ENCODE peak calls at places on chromosomes 7 and 10, in seven cellular contexts. One of them, this sample, is unnamed.

GRCh38 chr7:129368389-129368986 is 65.7 kb upstream of the STRIP2 start:
- DNase-seq in body of pancreas: no peak
- DNase-seq in A549: no peak
- DNase-seq in testis: no peak
- DNase-seq in tibial artery: no peak
- DNase-seq in HepG2: no peak
- DNase-seq in upper lobe of left lung: no peak
- DNase-seq in this sample: no peak

GRCh38 chr7:70797109-70797514 is 334.8 kb upstream of the GALNT17 start:
- DNase-seq in body of pancreas: no peak
- DNase-seq in A549: no peak
- DNase-seq in testis: no peak
- DNase-seq in tibial artery: no peak
- DNase-seq in HepG2: no peak
- DNase-seq in upper lobe of left lung: no peak
- DNase-seq in this sample: no peak

GRCh38 chr10:30491204-30491603 is 57.2 kb downstream of the MAP3K8 start:
- DNase-seq in body of pancreas: peak; percentile 44
- DNase-seq in A549: no peak
- DNase-seq in testis: no peak
- DNase-seq in tibial artery: no peak
- DNase-seq in HepG2: no peak
- DNase-seq in upper lobe of left lung: no peak
- DNase-seq in this sample: no peak

GRCh38 chr7:24982917-24983316 is 2.9 kb upstream of the OSBPL3 start:
- DNase-seq in body of pancreas: no peak
- DNase-seq in A549: no peak
- DNase-seq in testis: no peak
- DNase-seq in tibial artery: no peak
- DNase-seq in HepG2: peak; percentile 35
- DNase-seq in upper lobe of left lung: no peak
- DNase-seq in this sample: no peak

GRCh38 chr7:27377988-27378387 is 135.4 kb downstream of the EVX1 start:
- DNase-seq in body of pancreas: no peak
- DNase-seq in A549: no peak
- DNase-seq in testis: no peak
- DNase-seq in tibial artery: no peak
- DNase-seq in HepG2: peak; percentile 3
- DNase-seq in upper lobe of left lung: no peak
- DNase-seq in this sample: no peak

GRCh38 chr7:5450549-5451327 is 27.1 kb upstream of the TNRC18 start:
- DNase-seq in body of pancreas: peak; percentile 53
- DNase-seq in A549: peak; percentile 58
- DNase-seq in testis: peak; percentile 67
- DNase-seq in tibial artery: peak; percentile 37
- DNase-seq in HepG2: peak; percentile 53
- DNase-seq in upper lobe of left lung: peak; percentile 80
- DNase-seq in this sample: no peak

GRCh38 chr7:105202561-105203130 is 186.1 kb downstream of the SRPK2 start:
- DNase-seq in body of pancreas: no peak
- DNase-seq in A549: no peak
- DNase-seq in testis: no peak
- DNase-seq in tibial artery: no peak
- DNase-seq in HepG2: no peak
- DNase-seq in upper lobe of left lung: no peak
- DNase-seq in this sample: no peak

GRCh38 chr7:27759491-27759890 is 19.5 kb downstream of the TAX1BP1 start:
- DNase-seq in body of pancreas: no peak
- DNase-seq in A549: no peak
- DNase-seq in testis: no peak
- DNase-seq in tibial artery: no peak
- DNase-seq in HepG2: no peak
- DNase-seq in upper lobe of left lung: no peak
- DNase-seq in this sample: no peak

GRCh38 chr10:93061594-93062498 is 1.2 kb downstream of the CYP26C1 start:
- DNase-seq in body of pancreas: no peak
- DNase-seq in A549: no peak
- DNase-seq in testis: no peak
- DNase-seq in tibial artery: no peak
- DNase-seq in HepG2: no peak
- DNase-seq in upper lobe of left lung: peak; percentile 84
- DNase-seq in this sample: no peak

GRCh38 chr7:131521651-131522163 is 34.7 kb downstream of the PODXL start:
- DNase-seq in body of pancreas: peak; percentile 96
- DNase-seq in A549: no peak
- DNase-seq in testis: peak; percentile 65
- DNase-seq in tibial artery: no peak
- DNase-seq in HepG2: no peak
- DNase-seq in upper lobe of left lung: no peak
- DNase-seq in this sample: no peak

GRCh38 chr10:84397735-84398144 is 69.4 kb downstream of the CCSER2 start:
- DNase-seq in body of pancreas: no peak
- DNase-seq in A549: no peak
- DNase-seq in testis: no peak
- DNase-seq in tibial artery: no peak
- DNase-seq in HepG2: no peak
- DNase-seq in upper lobe of left lung: no peak
- DNase-seq in this sample: no peak

GRCh38 chr7:117863618-117864017 is 9.6 kb downstream of the CTTNBP2 start:
- DNase-seq in body of pancreas: no peak
- DNase-seq in A549: no peak
- DNase-seq in testis: no peak
- DNase-seq in tibial artery: no peak
- DNase-seq in HepG2: no peak
- DNase-seq in upper lobe of left lung: no peak
- DNase-seq in this sample: no peak

GRCh38 chr7:43072530-43072929 is 39.9 kb upstream of the HECW1 start:
- DNase-seq in body of pancreas: no peak
- DNase-seq in A549: no peak
- DNase-seq in testis: peak; percentile 26
- DNase-seq in tibial artery: no peak
- DNase-seq in HepG2: no peak
- DNase-seq in upper lobe of left lung: no peak
- DNase-seq in this sample: no peak

DNA sequence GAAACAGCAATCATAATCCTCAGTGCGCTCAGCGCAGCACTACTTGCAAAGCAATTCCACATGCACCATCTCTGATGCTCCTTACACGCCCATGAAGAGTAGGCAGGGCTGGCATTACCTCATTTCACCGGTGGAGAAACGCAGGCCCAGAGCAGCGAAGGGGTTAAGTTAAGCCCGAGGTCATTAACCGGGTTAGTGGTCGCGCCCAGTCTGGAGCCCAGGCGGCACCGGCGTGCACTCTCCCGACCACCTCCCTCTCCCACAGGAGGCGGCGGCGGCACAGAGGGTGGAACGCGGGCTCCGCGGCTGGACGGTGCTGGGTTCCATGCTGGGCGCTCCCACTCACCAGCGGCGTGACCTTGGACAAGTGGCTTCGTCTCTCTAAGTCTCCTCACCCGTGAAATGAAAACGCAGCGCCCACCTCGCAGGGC is 503 bp downstream of the FASTK start:
- DNase-seq in body of pancreas: no peak
- DNase-seq in A549: no peak
- DNase-seq in testis: no peak
- DNase-seq in tibial artery: no peak
- DNase-seq in HepG2: no peak
- DNase-seq in upper lobe of left lung: no peak
- DNase-seq in this sample: no peak
- H3K4me3 ChIP-seq in body of pancreas: peak overlapping the region; percentile 82
- H3K4me3 ChIP-seq in A549: peak overlapping the region; percentile 93
- H3K4me3 ChIP-seq in testis: peak overlapping the region; percentile 81
- H3K4me3 ChIP-seq in tibial artery: peak overlapping the region; percentile 89
- H3K4me3 ChIP-seq in HepG2: peak overlapping the region; percentile 85
- H3K4me3 ChIP-seq in upper lobe of left lung: peak overlapping the region; percentile 70
- H3K4me3 ChIP-seq in this sample: peak overlapping the region; percentile 74

GRCh38 chr7:148704189-148704588 is 5.5 kb downstream of the CUL1 start:
- DNase-seq in body of pancreas: no peak
- DNase-seq in A549: no peak
- DNase-seq in testis: no peak
- DNase-seq in tibial artery: no peak
- DNase-seq in HepG2: no peak
- DNase-seq in upper lobe of left lung: no peak
- DNase-seq in this sample: no peak

GRCh38 chr7:148704966-148705365 is 6.3 kb downstream of the CUL1 start:
- DNase-seq in body of pancreas: no peak
- DNase-seq in A549: no peak
- DNase-seq in testis: no peak
- DNase-seq in tibial artery: no peak
- DNase-seq in HepG2: no peak
- DNase-seq in upper lobe of left lung: no peak
- DNase-seq in this sample: no peak

GRCh38 chr7:148700693-148701092 is 2.0 kb downstream of the CUL1 start:
- DNase-seq in body of pancreas: no peak
- DNase-seq in A549: no peak
- DNase-seq in testis: peak; percentile 88
- DNase-seq in tibial artery: no peak
- DNase-seq in HepG2: no peak
- DNase-seq in upper lobe of left lung: no peak
- DNase-seq in this sample: peak; percentile 40

GRCh38 chr7:148701414-148701813 is 2.7 kb downstream of the CUL1 start:
- DNase-seq in body of pancreas: no peak
- DNase-seq in A549: no peak
- DNase-seq in testis: no peak
- DNase-seq in tibial artery: no peak
- DNase-seq in HepG2: no peak
- DNase-seq in upper lobe of left lung: no peak
- DNase-seq in this sample: no peak

GRCh38 chr7:148702876-148703670 is 4.4 kb downstream of the CUL1 start:
- DNase-seq in body of pancreas: no peak
- DNase-seq in A549: no peak
- DNase-seq in testis: no peak
- DNase-seq in tibial artery: no peak
- DNase-seq in HepG2: no peak
- DNase-seq in upper lobe of left lung: no peak
- DNase-seq in this sample: no peak
- TF ChIP-seq CTCF in body of pancreas: no peak
- TF ChIP-seq CTCF in A549: no peak
- TF ChIP-seq CTCF in testis: no peak
- TF ChIP-seq CTCF in tibial artery: no peak
- TF ChIP-seq CTCF in HepG2: no peak
- TF ChIP-seq CTCF in upper lobe of left lung: no peak
- TF ChIP-seq CTCF in this sample: no peak

GRCh38 chr10:119285495-119286267 is 78.3 kb downstream of the GRK5 start:
- DNase-seq in body of pancreas: no peak
- DNase-seq in A549: no peak
- DNase-seq in testis: no peak
- DNase-seq in tibial artery: no peak
- DNase-seq in HepG2: no peak
- DNase-seq in upper lobe of left lung: no peak
- DNase-seq in this sample: no peak

GRCh38 chr10:119287613-119287991 is 80.2 kb downstream of the GRK5 start:
- DNase-seq in body of pancreas: no peak
- DNase-seq in A549: no peak
- DNase-seq in testis: no peak
- DNase-seq in tibial artery: no peak
- DNase-seq in HepG2: no peak
- DNase-seq in upper lobe of left lung: no peak
- DNase-seq in this sample: no peak

GRCh38 chr10:119288574-119289001 is 81.2 kb downstream of the GRK5 start:
- DNase-seq in body of pancreas: no peak
- DNase-seq in A549: no peak
- DNase-seq in testis: no peak
- DNase-seq in tibial artery: no peak
- DNase-seq in HepG2: no peak
- DNase-seq in upper lobe of left lung: no peak
- DNase-seq in this sample: no peak

GRCh38 chr10:119286516-119286915 is 79.1 kb downstream of the GRK5 start:
- DNase-seq in body of pancreas: no peak
- DNase-seq in A549: no peak
- DNase-seq in testis: no peak
- DNase-seq in tibial artery: no peak
- DNase-seq in HepG2: no peak
- DNase-seq in upper lobe of left lung: no peak
- DNase-seq in this sample: no peak

DNA sequence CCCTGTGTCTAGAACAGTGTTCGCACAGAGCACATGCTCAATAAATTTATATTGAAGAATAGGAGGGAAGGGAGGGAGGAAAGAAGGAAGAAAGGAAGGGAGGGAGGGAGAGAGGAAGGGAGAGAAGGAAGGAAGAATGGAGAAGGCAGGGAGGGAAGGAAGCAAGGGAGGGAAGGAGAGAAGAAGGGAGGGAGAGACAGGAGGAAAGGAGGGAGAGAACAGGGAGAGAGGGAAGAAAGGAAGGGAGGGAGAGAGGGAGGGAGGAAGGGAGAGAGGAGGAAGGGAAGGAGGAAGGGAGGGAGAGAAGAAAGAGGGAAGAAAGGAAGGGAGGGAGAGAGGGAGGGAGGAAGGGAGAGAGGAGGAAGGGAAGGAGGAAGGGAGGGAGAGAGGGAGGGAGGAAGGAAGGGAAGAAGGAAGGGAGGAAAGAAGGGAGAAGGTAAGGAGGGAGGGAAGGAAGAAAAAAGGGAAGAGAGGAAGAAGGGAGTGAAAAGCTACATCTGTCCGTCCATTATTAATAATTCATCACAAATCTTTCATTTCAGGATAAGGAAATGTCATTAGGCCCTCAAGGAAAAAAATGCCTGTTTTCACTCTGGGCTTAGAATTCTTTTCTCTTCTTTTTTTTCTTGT is 79.7 kb downstream of the GRK5 start:
- DNase-seq in body of pancreas: no peak
- DNase-seq in A549: no peak
- DNase-seq in testis: no peak
- DNase-seq in tibial artery: no peak
- DNase-seq in HepG2: no peak
- DNase-seq in upper lobe of left lung: no peak
- DNase-seq in this sample: no peak
- H3K4me1 ChIP-seq in body of pancreas: no peaks in the 10 kb centered on the region
- H3K4me1 ChIP-seq in A549: peaks cover 26% of the 10 kb centered on the region
- H3K4me1 ChIP-seq in testis: peaks cover 47% of the 10 kb centered on the region
- H3K4me1 ChIP-seq in tibial artery: peaks cover 77% of the 10 kb centered on the region
- H3K4me1 ChIP-seq in HepG2: peaks cover 48% of the 10 kb centered on the region
- H3K4me1 ChIP-seq in upper lobe of left lung: peaks cover 87% of the 10 kb centered on the region
- H3K4me1 ChIP-seq in this sample: peaks cover 77% of the 10 kb centered on the region

GRCh38 chr7:29637374-29637773 is 73.7 kb downstream of the PRR15 start:
- DNase-seq in body of pancreas: no peak
- DNase-seq in A549: no peak
- DNase-seq in testis: no peak
- DNase-seq in tibial artery: no peak
- DNase-seq in HepG2: no peak
- DNase-seq in upper lobe of left lung: no peak
- DNase-seq in this sample: no peak

GRCh38 chr7:29641651-29642050 is 78.0 kb downstream of the PRR15 start:
- DNase-seq in body of pancreas: no peak
- DNase-seq in A549: no peak
- DNase-seq in testis: no peak
- DNase-seq in tibial artery: no peak
- DNase-seq in HepG2: no peak
- DNase-seq in upper lobe of left lung: no peak
- DNase-seq in this sample: no peak

GRCh38 chr7:29639887-29640600 is 76.4 kb downstream of the PRR15 start:
- DNase-seq in body of pancreas: peak; percentile 14
- DNase-seq in A549: no peak
- DNase-seq in testis: no peak
- DNase-seq in tibial artery: no peak
- DNase-seq in HepG2: no peak
- DNase-seq in upper lobe of left lung: no peak
- DNase-seq in this sample: no peak

GRCh38 chr7:29642494-29643155 is 79.0 kb downstream of the PRR15 start:
- DNase-seq in body of pancreas: no peak
- DNase-seq in A549: no peak
- DNase-seq in testis: no peak
- DNase-seq in tibial artery: no peak
- DNase-seq in HepG2: no peak
- DNase-seq in upper lobe of left lung: no peak
- DNase-seq in this sample: no peak

GRCh38 chr7:29639386-29639785 is 75.8 kb downstream of the PRR15 start:
- DNase-seq in body of pancreas: no peak
- DNase-seq in A549: no peak
- DNase-seq in testis: no peak
- DNase-seq in tibial artery: no peak
- DNase-seq in HepG2: no peak
- DNase-seq in upper lobe of left lung: no peak
- DNase-seq in this sample: no peak
- H3K4me3 ChIP-seq in body of pancreas: no peak overlapping the region
- H3K4me3 ChIP-seq in A549: no peak overlapping the region
- H3K4me3 ChIP-seq in testis: no peak overlapping the region
- H3K4me3 ChIP-seq in tibial artery: no peak overlapping the region
- H3K4me3 ChIP-seq in HepG2: no peak overlapping the region
- H3K4me3 ChIP-seq in upper lobe of left lung: no peak overlapping the region
- H3K4me3 ChIP-seq in this sample: no peak overlapping the region

This sample was measured in CD8-positive, alpha-beta T cell.